ENCODE peak calls at places on chromosomes 7 and 10, in ten cellular contexts. Q is hypothalamus; S is ovary; G is dermis blood vessel endothelial cell; K is COR-L47; M is NCI-H748 treated with DMSO at 0.1 percent for 48 hours; T is EH; E is Daoy; F is B cell; H is stimulated activated CD8-positive, alpha-beta memory T cell treated with anti-CD3 and anti-CD28 coated beads, Interleukin-2, amount 100 ng/mL, for 1 hour. D is an unnamed sample.

GRCh38 chr7:157587487-157588270 is 250.9 kb downstream of the DNAJB6 start:
- DNase-seq in Q (no peak), S (no peak), G (no peak), K (no peak), M (no peak), T (no peak), E (no peak), F (no peak), H (no peak), D (no peak)

GRCh38 chr10:74206727-74207126 is 55.7 kb downstream of the ADK start:
- DNase-seq in Q (no peak), S (no peak), G (no peak), K (peak; percentile 19), M (no peak), T (no peak), E (no peak), F (no peak), H (no peak), D (no peak)

GRCh38 chr10:19638173-19638872 is 177.9 kb upstream of the PLXDC2 start:
- DNase-seq in Q (no peak), S (peak; percentile 28), G (no peak), K (no peak), M (no peak), T (peak; percentile 95), E (peak; percentile 35), F (no peak), H (no peak), D (no peak)

GRCh38 chr10:36624551-36625100 is 500.8 kb upstream of the ANKRD30A start:
- DNase-seq in Q (no peak), S (no peak), G (no peak), K (no peak), M (no peak), T (no peak), E (no peak), F (no peak), H (no peak), D (no peak)

GRCh38 chr7:5477723-5478531 is 54.3 kb upstream of the TNRC18 start:
- DNase-seq in Q (no peak), S (no peak), G (no peak), K (no peak), M (no peak), T (no peak), E (no peak), F (peak; percentile 91), H (no peak), D (no peak)

GRCh38 chr10:21195149-21195731 is 298.1 kb upstream of the NEBL start:
- DNase-seq in Q (no peak), S (no peak), G (no peak), K (no peak), M (peak; percentile 63), T (no peak), E (no peak), F (no peak), H (no peak), D (no peak)

GRCh38 chr7:73621168-73622063 is 2.9 kb downstream of the MLXIPL start:
- DNase-seq in Q (no peak), S (no peak), G (no peak), K (no peak), M (no peak), T (no peak), E (no peak), F (no peak), H (no peak), D (no peak)

GRCh38 chr7:100152404-100152803 is 3.7 kb downstream of the LAMTOR4 start:
- DNase-seq in Q (no peak), S (no peak), G (no peak), K (no peak), M (no peak), T (no peak), E (no peak), F (peak; percentile 70), H (no peak), D (no peak)

GRCh38 chr10:86944471-86944870 is 12.9 kb downstream of the MMRN2 start:
- DNase-seq in Q (no peak), S (no peak), G (no peak), K (no peak), M (no peak), T (peak; percentile 40), E (no peak), F (no peak), H (no peak), D (no peak)

GRCh38 chr7:108118959-108119358 is 11.2 kb downstream of the LAMB4 start:
- DNase-seq in Q (no peak), S (no peak), G (no peak), K (no peak), M (no peak), T (no peak), E (no peak), F (no peak), H (no peak), D (no peak)

GRCh38 chr10:132459252-132460028 is 62.4 kb downstream of the PWWP2B start:
- DNase-seq in Q (no peak), S (no peak), G (no peak), K (no peak), M (no peak), T (no peak), E (no peak), F (peak; percentile 45), H (no peak), D (no peak)

GRCh38 chr7:155188821-155189599 is 108.7 kb upstream of the INSIG1 start:
- DNase-seq in Q (no peak), S (no peak), G (no peak), K (no peak), M (no peak), T (peak; percentile 51), E (no peak), F (no peak), H (no peak), D (no peak)

GRCh38 chr7:14630048-14630447 is 272.5 kb downstream of the DGKB start:
- DNase-seq in Q (no peak), S (no peak), G (no peak), K (no peak), M (no peak), T (no peak), E (no peak), F (no peak), H (no peak), D (no peak)

GRCh38 chr7:127571741-127572505 is 13.5 kb downstream of the GCC1 start:
- DNase-seq in Q (no peak), S (no peak), G (no peak), K (no peak), M (no peak), T (peak; percentile 18), E (peak; percentile 28), F (no peak), H (no peak), D (no peak)

GRCh38 chr10:50552308-50552707 is 71.4 kb downstream of the SGMS1 start:
- DNase-seq in Q (no peak), S (no peak), G (no peak), K (no peak), M (no peak), T (peak; percentile 93), E (no peak), F (no peak), H (no peak), D (no peak)

GRCh38 chr10:43623351-43623750 is 17.1 kb downstream of the ZNF485 start:
- DNase-seq in Q (no peak), S (no peak), G (peak; percentile 14), K (no peak), M (no peak), T (peak; percentile 39), E (peak; percentile 55), F (no peak), H (no peak), D (no peak)

GRCh38 chr10:92082583-92083280 is 159.2 kb downstream of the BTAF1 start:
- DNase-seq in Q (no peak), S (no peak), G (no peak), K (no peak), M (no peak), T (peak; percentile 27), E (no peak), F (no peak), H (no peak), D (no peak)

D was measured in substantia nigra.